ENCODE peak calls at places on chromosomes 5 and 9, in five cellular contexts. L is heart left ventricle; K is transverse colon; P is K562; N is CD4-positive, alpha-beta memory T cell. H is an unnamed sample.

GRCh38 chr5:43039468-43040286 is 442 bp downstream of the ANXA2R start:
- DNase-seq in L (peak; percentile 73), K (peak; percentile 68), P (peak; percentile 30), N (peak; percentile 73), H (peak; percentile 38)

GRCh38 chr5:37834542-37835399 is 5.1 kb downstream of the GDNF start:
- DNase-seq in K (no peak), P (no peak), L (no peak), N (no peak), H (no peak)

GRCh38 chr9:113309204-113309813 is 6.1 kb upstream of the RNF183 start:
- DNase-seq in N (no peak), L (no peak), K (peak; percentile 41), P (peak; percentile 32), H (peak; percentile 71)

GRCh38 chr9:85453850-85454249 is 287.9 kb downstream of the AGTPBP1 start:
- DNase-seq in K (no peak), P (no peak), N (no peak), L (peak; percentile 49), H (no peak)

GRCh38 chr9:108889649-108890067 is 27.6 kb downstream of the ACTL7A start:
- DNase-seq in P (no peak), L (no peak), N (no peak), K (no peak), H (no peak)

GRCh38 chr9:115988701-115989100 is 164.9 kb upstream of the PAPPA start:
- DNase-seq in P (no peak), N (no peak), K (no peak), L (no peak), H (no peak)

GRCh38 chr5:160262151-160262550 is 32.8 kb downstream of the FABP6 start:
- DNase-seq in L (no peak), K (no peak), N (no peak), P (no peak), H (peak; percentile 57)

GRCh38 chr5:112794410-112794809 is 56.7 kb downstream of the APC start:
- DNase-seq in N (no peak), K (no peak), L (peak; percentile 56), P (no peak), H (no peak)

GRCh38 chr9:32419921-32420320 is 35.5 kb downstream of the ACO1 start:
- DNase-seq in N (no peak), P (no peak), L (no peak), K (no peak), H (no peak)

GRCh38 chr9:92404437-92404836 is at the start of gene OGN:
- DNase-seq in N (no peak), L (no peak), K (no peak), P (no peak), H (no peak)

GRCh38 chr9:120868339-120868675 is 8.7 kb downstream of the PHF19 start:
- DNase-seq in K (no peak), P (no peak), N (no peak), L (no peak), H (no peak)

GRCh38 chr5:179060116-179061008 is at the start of gene ZNF354C:
- DNase-seq in K (peak; percentile 86), N (peak; percentile 86), P (no peak), L (peak; percentile 94), H (peak; percentile 79)
- H3K9me3 ChIP-seq in K (peaks cover under 1% of the 10 kb centered on the region), N (no peaks in the 10 kb centered on the region), P (no peaks in the 10 kb centered on the region), L (peaks cover 4% of the 10 kb centered on the region), H (no peaks in the 10 kb centered on the region)

GRCh38 chr9:14314424-14314928 is 535 bp upstream of the NFIB start:
- DNase-seq in N (no peak), K (peak; percentile 82), P (peak; percentile 36), L (peak; percentile 82), H (peak; percentile 88)
- H3K27ac ChIP-seq in N (no peak overlapping the region), K (peak overlapping the region; percentile 96), P (peak overlapping the region; percentile 72), L (peak overlapping the region; percentile 93), H (peak overlapping the region; percentile 87)

DNA sequence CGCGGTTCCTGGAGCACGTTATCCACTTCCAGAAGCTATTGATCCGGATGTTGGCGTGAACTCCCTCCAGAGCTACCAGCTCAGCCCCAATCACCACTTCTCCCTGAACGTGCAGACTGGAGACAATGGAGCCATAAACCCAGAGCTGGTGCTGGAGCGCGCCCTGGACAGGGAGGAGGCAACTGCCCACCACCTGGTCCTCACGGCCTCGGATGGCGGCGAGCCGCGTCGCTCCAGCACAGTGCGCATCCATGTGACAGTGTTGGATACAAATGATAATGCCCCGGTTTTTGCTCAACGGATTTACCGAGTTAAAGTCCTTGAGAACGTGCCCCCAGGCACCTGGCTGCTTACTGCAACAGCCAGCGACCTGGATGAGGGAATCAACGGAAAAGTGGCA is 809 bp downstream of the PCDHGA9 start:
- DNase-seq in P (no peak), K (no peak), N (no peak), L (no peak), H (no peak)
- H3K9me3 ChIP-seq in P (peaks cover 2% of the 10 kb centered on the region), K (peaks cover 54% of the 10 kb centered on the region), N (no peaks in the 10 kb centered on the region), L (peaks cover 91% of the 10 kb centered on the region), H (no peaks in the 10 kb centered on the region)

GRCh38 chr5:150510460-150511263 is 2.7 kb downstream of the NDST1 start:
- DNase-seq in L (no peak), N (no peak), K (peak; percentile 78), P (no peak), H (peak; percentile 95)
- H3K27ac ChIP-seq in L (peak overlapping the region; percentile 49), N (no peak overlapping the region), K (peak overlapping the region; percentile 84), P (no peak overlapping the region), H (peak overlapping the region; percentile 79)

DNA sequence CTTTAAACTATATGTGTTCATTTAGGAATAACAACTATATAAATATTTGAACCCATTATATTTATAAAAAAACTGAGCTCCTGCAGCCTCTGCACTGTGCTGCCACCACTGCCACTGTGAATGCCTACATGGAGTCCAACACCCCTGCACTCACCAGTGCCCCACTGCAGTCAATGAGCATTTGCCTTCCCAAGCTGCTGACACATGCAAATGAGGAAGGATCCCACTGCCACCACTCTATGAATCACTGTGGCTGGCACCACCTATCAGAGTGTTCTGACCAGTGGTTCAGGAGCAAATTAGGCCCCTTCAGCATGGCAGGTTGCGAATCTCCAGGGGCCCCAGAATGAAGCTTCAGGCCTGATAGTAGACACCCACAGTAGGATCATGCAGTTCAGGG is 9.1 kb downstream of the IFNA5 start:
- DNase-seq in L (no peak), N (no peak), P (no peak), K (no peak), H (no peak)
- H3K9me3 ChIP-seq in L (no peaks in the 10 kb centered on the region), N (no peaks in the 10 kb centered on the region), P (no peaks in the 10 kb centered on the region), K (no peaks in the 10 kb centered on the region), H (no peaks in the 10 kb centered on the region)

H was measured in small intestine.